ENCODE peak calls at places on chromosome 18, in four cellular contexts. O, N, J and T are unnamed samples.

GRCh38 chr18:62183578-62184195 is 3.2 kb downstream of the PIGN start:
- DNase-seq in O (no peak), N (no peak), J (peak), T (peak)

GRCh38 chr18:76491436-76491800 is 3.6 kb downstream of the ZNF516 start:
- DNase-seq in O (peak), N (peak), J (peak), T (no peak)

GRCh38 chr18:33495278-33495677 is 54.8 kb upstream of the CCDC178 start:
- DNase-seq in O (no peak), N (no peak), J (peak), T (no peak)

GRCh38 chr18:3256693-3257626 is 5.0 kb upstream of the MYL12B start:
- DNase-seq in O (no peak), N (no peak), J (no peak), T (no peak)

GRCh38 chr18:4282954-4283353 is 172.2 kb downstream of the DLGAP1 start:
- DNase-seq in O (no peak), N (no peak), J (no peak), T (no peak)

GRCh38 chr18:45817533-45817932 is 7.9 kb upstream of the SIGLEC15 start:
- DNase-seq in O (no peak), N (no peak), J (no peak), T (no peak)

GRCh38 chr18:35134190-35134730 is 93.0 kb downstream of the MAPRE2 start:
- DNase-seq in O (no peak), N (no peak), J (no peak), T (no peak)

GRCh38 chr18:63505566-63506335 is 29.0 kb downstream of the SERPINB5 start:
- DNase-seq in O (no peak), N (no peak), J (peak), T (no peak)

GRCh38 chr18:23135679-23136325 is 517 bp downstream of the CABLES1 start:
- DNase-seq in O (peak), N (peak), J (peak), T (no peak)

GRCh38 chr18:67381608-67382150 is 134.8 kb downstream of the DSEL start:
- DNase-seq in O (no peak), N (no peak), J (no peak), T (no peak)

GRCh38 chr18:9569178-9569577 is 45.2 kb downstream of the PPP4R1 start:
- DNase-seq in O (no peak), N (no peak), J (no peak), T (no peak)
- H3K27ac ChIP-seq in O (no peak), N (no peak), J (no peak), T (no peak)

GRCh38 chr18:44680271-44681038 is at the start of gene SETBP1:
- DNase-seq in O (peak), N (peak), J (peak), T (peak)

GRCh38 chr18:44677933-44678332 is 2.8 kb upstream of the SETBP1 start:
- DNase-seq in O (no peak), N (no peak), J (no peak), T (no peak)

GRCh38 chr18:44679912-44680270 is 797 bp upstream of the SETBP1 start:
- DNase-seq in O (peak), N (peak), J (peak), T (peak)

GRCh38 chr18:44679056-44679911 is 1.4 kb upstream of the SETBP1 start:
- DNase-seq in O (peak), N (peak), J (peak), T (peak)

DNA sequence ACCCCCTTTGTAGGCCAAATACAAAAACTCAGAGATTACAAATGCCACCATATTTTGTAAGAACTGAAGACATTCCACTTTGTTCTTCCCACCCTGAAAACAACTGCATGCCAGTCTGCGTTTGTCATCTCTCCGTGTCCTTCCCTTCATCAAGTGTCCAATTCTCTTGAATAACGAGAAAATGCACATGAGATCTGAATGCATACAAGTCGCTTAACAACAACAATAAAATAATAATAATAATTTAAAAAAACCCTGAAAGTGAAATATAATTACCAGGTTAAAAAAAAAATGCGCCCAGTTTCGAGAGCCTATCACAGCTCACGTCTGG is 2.0 kb upstream of the SETBP1 start:
- DNase-seq in O (no peak), N (no peak), J (no peak), T (no peak)
- H3K4me3 ChIP-seq in O (peak), N (peak), J (peak), T (peak)

DNA sequence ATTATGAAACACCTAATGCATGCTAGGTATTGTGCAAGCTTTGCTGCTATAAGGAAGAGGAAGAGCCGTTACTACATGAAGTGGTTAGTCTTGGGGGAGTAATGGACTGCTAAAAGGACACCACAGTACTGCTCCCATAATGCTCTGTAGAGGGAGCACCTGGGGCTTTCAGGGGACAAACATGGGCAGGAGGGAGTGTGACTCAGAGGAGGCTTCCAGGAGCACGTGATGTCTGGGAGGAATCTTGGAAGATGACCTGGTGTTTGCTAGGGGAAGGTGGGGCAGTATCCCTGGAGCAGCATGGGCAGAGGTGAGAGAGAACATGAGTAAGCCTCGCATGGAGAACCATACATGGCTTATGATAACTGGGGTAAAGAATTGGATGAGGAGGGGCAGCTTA is 18.8 kb downstream of the MAPK4 start:
- DNase-seq in O (no peak), N (no peak), J (no peak), T (no peak)
- TF ChIP-seq CTCF in O (no peak), N (no peak), J (no peak), T (no peak)

GRCh38 chr18:26656401-26656943 is 108.1 kb upstream of the KCTD1 start:
- DNase-seq in O (peak), N (no peak), J (no peak), T (peak)
- H3K27ac ChIP-seq in O (peak), N (peak), J (no peak), T (peak)

GRCh38 chr18:79784965-79785770 is 12.6 kb upstream of the KCNG2 start:
- DNase-seq in O (peak), N (no peak), J (peak), T (peak)

GRCh38 chr18:79782566-79783308 is 15.0 kb upstream of the KCNG2 start:
- DNase-seq in O (peak), N (no peak), J (no peak), T (peak)

GRCh38 chr18:79786304-79786703 is 11.4 kb upstream of the KCNG2 start:
- DNase-seq in O (peak), N (no peak), J (no peak), T (peak)

GRCh38 chr18:79785831-79786230 is 11.9 kb upstream of the KCNG2 start:
- DNase-seq in O (peak), N (no peak), J (no peak), T (no peak)

DNA sequence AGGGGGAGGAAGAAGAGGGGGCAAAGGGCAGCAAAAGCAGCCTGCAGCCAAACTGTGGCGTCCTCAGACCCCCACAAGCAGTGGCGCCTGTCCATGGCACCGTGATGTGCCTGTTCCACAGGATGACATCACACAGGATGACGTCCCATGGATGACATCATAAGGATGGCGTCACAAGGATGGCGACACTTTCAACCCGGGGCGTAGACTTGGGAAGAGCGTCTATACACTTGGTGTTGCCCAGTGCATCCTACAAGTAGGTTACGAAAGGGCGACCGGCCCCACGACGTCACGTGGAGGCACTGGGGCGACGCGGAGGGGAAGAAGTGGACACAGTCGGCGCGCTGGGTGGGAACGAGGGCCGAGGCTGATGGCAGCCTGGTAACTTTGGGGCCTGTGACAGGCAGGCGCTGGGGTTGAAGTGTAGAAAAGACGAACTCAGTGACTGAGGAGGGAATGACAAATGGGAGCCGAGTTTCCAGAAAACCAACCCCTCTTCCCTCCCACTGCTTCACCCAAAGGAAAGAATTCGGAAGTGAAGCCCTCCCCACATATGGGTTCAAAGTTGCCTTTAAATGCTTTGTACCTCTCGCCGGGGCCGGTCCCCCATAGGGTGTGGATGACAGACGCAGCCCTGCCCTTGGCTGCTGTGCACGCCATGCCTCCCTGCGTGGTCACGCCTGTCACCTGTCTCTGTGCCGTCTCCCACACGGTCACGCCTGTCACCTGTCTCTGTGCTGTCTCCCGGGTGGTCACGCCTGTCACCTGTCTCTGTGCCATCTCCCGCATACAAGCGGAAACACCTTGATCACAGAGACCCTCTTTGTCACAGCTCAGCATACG is 13.4 kb upstream of the KCNG2 start:
- DNase-seq in O (peak), N (no peak), J (no peak), T (peak)
- H3K4me3 ChIP-seq in O (no peak), N (no peak), J (no peak), T (no peak)

DNA sequence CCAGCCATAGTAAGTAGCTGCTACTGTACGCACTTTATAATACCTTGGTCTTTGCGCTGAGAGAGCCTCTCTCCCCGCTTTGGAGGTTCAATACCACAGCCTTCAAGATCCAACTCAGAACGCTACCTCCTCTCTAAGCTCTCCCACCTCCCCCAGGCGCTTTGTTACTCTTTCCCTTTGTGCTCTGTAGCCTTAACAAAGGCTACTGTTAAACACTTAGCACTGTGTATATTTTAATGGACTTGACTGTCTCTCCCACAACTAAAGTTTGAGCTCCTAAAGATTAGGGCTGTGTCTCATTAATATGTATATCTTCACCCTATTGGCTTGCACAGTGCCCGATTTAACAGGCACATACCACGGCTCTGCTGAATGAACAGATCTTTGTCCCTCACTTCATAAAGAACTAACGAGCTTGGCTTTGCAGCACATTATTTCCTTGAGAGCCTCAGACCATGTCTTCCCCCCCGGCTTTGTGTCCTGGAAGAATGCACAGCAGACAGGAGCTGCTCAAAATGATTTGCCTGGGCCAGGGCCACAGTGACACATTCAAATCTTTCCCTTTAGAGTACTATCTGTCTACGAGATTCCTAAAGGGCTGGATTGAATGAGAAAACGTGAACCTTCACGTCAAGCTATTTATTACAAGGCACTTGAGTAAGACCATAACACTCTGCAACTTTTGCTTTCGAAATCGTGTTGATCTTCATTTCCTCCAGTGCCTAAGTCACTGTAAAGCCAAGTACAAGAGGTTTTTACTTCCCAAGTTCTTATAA is 22.1 kb downstream of the ABHD3 start:
- DNase-seq in O (no peak), N (no peak), J (peak), T (no peak)
- TF ChIP-seq CTCF in O (no peak), N (no peak), J (no peak), T (no peak)

DNA sequence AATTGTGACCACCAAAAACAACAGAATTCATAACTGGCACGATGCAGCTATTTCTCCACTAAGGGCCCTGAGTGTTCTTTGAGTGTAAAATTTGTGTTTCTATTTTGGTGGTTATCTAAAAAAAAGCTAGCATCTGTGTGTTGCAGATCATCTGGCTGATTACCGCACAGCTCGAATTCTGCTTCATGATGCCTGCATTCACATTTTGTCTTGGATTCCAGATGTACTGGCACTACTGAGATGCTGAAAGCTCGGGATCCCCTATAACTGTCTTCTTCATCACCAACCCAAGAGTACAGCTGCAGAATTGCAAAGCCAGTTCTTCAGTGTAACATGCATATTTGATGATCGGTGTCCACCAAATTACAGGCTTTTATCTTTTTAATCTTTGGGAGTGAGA is 51.6 kb upstream of the ZNF532 start:
- DNase-seq in O (no peak), N (no peak), J (no peak), T (no peak)
- H3K27ac ChIP-seq in O (no peak), N (peak), J (no peak), T (peak)

GRCh38 chr18:8286303-8286702 is 322.9 kb upstream of the RAB12 start:
- DNase-seq in O (no peak), N (no peak), J (peak), T (no peak)

GRCh38 chr18:8288447-8289213 is 320.6 kb upstream of the RAB12 start:
- DNase-seq in O (no peak), N (no peak), J (no peak), T (no peak)

GRCh38 chr18:8283901-8284585 is 325.2 kb upstream of the RAB12 start:
- DNase-seq in O (no peak), N (no peak), J (peak), T (no peak)

GRCh38 chr18:8293184-8293583 is 316.1 kb upstream of the RAB12 start:
- DNase-seq in O (no peak), N (no peak), J (no peak), T (no peak)

DNA sequence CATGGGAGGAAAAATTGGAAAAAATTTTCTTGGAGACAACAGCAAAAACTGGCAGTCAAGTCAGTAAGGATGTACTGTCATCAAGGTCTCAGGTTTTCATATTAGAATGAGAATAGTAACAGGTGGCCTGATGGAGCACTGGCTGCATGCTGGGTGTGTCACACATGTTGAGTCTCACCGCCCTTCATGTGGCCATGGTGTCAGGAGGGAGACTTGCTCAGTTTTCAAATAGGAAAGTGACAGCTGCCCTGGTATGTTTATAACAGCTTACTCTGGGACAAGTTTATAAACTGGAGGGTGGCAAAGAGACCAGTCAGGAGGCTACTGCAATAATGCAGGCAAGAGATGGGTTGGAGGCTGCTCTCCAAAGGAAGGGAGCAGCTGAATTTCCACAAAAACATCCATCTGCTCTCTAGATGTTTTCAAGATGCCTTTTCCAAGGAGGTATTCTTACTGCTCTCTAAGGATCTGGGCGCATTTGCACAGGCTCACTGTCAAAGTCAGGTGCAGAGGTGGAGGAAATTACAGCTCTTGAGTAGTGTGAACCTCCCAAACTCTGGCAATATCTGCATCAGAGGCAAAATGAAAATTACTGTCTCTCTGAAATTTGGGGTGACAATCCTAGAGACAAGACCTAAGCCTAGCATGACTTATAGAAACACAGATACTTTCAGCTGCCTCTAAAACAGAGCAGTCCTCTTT is 321.9 kb upstream of the RAB12 start:
- DNase-seq in O (no peak), N (no peak), J (no peak), T (no peak)
- H3K4me3 ChIP-seq in O (no peak), N (no peak), J (no peak), T (no peak)

DNA sequence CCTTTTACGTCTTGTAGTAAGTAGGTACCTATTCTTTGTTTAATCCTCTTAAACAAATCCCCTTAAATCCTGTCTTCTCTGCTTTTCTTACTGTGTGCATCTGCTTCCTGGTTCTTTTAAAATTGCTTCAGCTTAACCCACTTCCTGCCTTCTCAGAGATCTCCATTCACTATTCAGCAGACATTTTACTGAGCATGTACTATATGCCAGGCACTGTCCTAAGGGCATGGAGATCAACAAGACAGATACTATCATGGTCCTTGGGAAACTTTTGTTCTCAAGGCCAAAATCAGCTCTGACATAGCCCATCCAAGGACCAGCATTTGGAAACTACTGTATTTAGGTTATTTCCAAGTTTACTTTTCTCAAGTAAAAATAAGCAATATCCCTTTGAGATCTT is 227.5 kb downstream of the TPGS2 start:
- DNase-seq in O (no peak), N (no peak), J (no peak), T (no peak)
- TF ChIP-seq CTCF in O (no peak), N (no peak), J (no peak), T (no peak)

DNA sequence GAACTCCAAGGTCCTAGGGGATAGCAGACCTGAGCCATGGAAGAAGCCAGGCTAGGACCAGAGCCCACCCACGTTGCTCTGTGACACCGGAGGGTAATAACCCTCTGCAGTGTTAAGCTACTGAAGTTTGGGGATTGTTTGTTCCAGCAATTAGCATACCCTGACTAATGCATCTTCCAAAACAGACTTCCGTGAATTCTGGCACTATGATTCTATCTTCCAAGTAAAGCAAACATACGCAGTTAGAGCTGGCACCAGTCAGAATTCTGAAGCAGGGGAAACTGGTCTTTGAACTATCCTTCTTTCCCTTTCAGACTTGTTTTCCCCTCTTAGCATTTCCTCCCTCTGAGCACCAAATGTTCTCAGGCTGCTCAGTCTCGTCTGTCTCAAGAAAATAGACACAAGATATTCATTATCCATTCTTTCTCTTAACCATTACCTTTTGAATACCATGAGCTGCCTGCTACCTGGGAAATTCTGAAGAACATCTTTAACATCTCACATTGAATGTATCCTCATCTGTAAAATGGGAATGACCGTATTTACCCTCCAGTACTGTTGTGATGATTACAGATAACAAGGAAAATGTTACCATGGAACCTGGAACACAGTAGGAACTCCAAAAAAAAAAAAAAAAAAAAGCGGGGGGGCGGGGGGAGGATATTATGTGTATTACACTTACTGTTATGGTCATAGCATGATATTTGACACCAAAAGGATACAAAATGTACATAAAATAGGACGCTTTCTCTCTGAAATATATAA is 108.2 kb downstream of the TCF4 start:
- DNase-seq in O (no peak), N (no peak), J (no peak), T (no peak)
- H3K27ac ChIP-seq in O (no peak), N (no peak), J (no peak), T (peak)